ENCODE peak calls at places on chromosome 18, in eight cellular contexts. One of them, this sample, is unnamed. For H3K4me1, the result is how much of the 10 kb centered on the place peaks cover.

GRCh38 chr18:54712758-54713157 is 115.5 kb upstream of the RAB27B start:
- DNase-seq in GM12878: no peak
- DNase-seq in fibroblast of lung: no peak
- DNase-seq in psoas muscle: no peak
- DNase-seq in heart right ventricle: no peak
- DNase-seq in adrenal gland: no peak
- DNase-seq in cardiac muscle cell: no peak
- DNase-seq in CD8-positive, alpha-beta memory T cell: no peak
- DNase-seq in this sample: no peak

GRCh38 chr18:66560092-66560491 is 43.8 kb downstream of the CDH19 start:
- DNase-seq in adrenal gland: peak
- DNase-seq in CD8-positive, alpha-beta memory T cell: no peak
- DNase-seq in fibroblast of lung: peak
- DNase-seq in GM12878: no peak
- DNase-seq in cardiac muscle cell: peak
- DNase-seq in psoas muscle: no peak
- DNase-seq in heart right ventricle: no peak
- DNase-seq in this sample: no peak

GRCh38 chr18:58671941-58672565 is 788 bp downstream of the MALT1 start:
- DNase-seq in cardiac muscle cell: no peak
- DNase-seq in heart right ventricle: no peak
- DNase-seq in fibroblast of lung: peak
- DNase-seq in adrenal gland: peak
- DNase-seq in psoas muscle: no peak
- DNase-seq in CD8-positive, alpha-beta memory T cell: no peak
- DNase-seq in GM12878: no peak
- DNase-seq in this sample: no peak

GRCh38 chr18:63314062-63314790 is 5.3 kb downstream of the BCL2 start:
- DNase-seq in heart right ventricle: no peak
- DNase-seq in CD8-positive, alpha-beta memory T cell: no peak
- DNase-seq in cardiac muscle cell: no peak
- DNase-seq in GM12878: no peak
- DNase-seq in adrenal gland: no peak
- DNase-seq in fibroblast of lung: no peak
- DNase-seq in psoas muscle: no peak
- DNase-seq in this sample: no peak

GRCh38 chr18:46573156-46573555 is 83.9 kb downstream of the LOXHD1 start:
- DNase-seq in GM12878: no peak
- DNase-seq in cardiac muscle cell: no peak
- DNase-seq in heart right ventricle: no peak
- DNase-seq in CD8-positive, alpha-beta memory T cell: no peak
- DNase-seq in fibroblast of lung: no peak
- DNase-seq in psoas muscle: no peak
- DNase-seq in adrenal gland: no peak
- DNase-seq in this sample: no peak

GRCh38 chr18:58787750-58788149 is 76.9 kb upstream of the ZNF532 start:
- DNase-seq in fibroblast of lung: peak
- DNase-seq in cardiac muscle cell: peak
- DNase-seq in CD8-positive, alpha-beta memory T cell: no peak
- DNase-seq in GM12878: no peak
- DNase-seq in adrenal gland: no peak
- DNase-seq in heart right ventricle: no peak
- DNase-seq in psoas muscle: no peak
- DNase-seq in this sample: no peak

GRCh38 chr18:57078614-57079013 is 68.3 kb upstream of the BOD1L2 start:
- DNase-seq in cardiac muscle cell: no peak
- DNase-seq in heart right ventricle: no peak
- DNase-seq in fibroblast of lung: no peak
- DNase-seq in CD8-positive, alpha-beta memory T cell: no peak
- DNase-seq in psoas muscle: no peak
- DNase-seq in GM12878: no peak
- DNase-seq in adrenal gland: no peak
- DNase-seq in this sample: no peak

GRCh38 chr18:64659186-64659585 is 510.3 kb upstream of the LINC00305 start:
- DNase-seq in cardiac muscle cell: no peak
- DNase-seq in CD8-positive, alpha-beta memory T cell: no peak
- DNase-seq in GM12878: no peak
- DNase-seq in heart right ventricle: no peak
- DNase-seq in adrenal gland: no peak
- DNase-seq in fibroblast of lung: no peak
- DNase-seq in psoas muscle: no peak
- DNase-seq in this sample: no peak

GRCh38 chr18:9613550-9614400 is 584 bp downstream of the PPP4R1 start:
- DNase-seq in fibroblast of lung: peak
- DNase-seq in heart right ventricle: peak
- DNase-seq in cardiac muscle cell: peak
- DNase-seq in CD8-positive, alpha-beta memory T cell: peak
- DNase-seq in GM12878: no peak
- DNase-seq in psoas muscle: peak
- DNase-seq in adrenal gland: peak
- DNase-seq in this sample: peak

GRCh38 chr18:13611616-13612110 is 114.7 kb downstream of the FAM210A start:
- DNase-seq in GM12878: no peak
- DNase-seq in fibroblast of lung: peak
- DNase-seq in cardiac muscle cell: peak
- DNase-seq in psoas muscle: peak
- DNase-seq in heart right ventricle: peak
- DNase-seq in adrenal gland: peak
- DNase-seq in CD8-positive, alpha-beta memory T cell: no peak
- DNase-seq in this sample: no peak

GRCh38 chr18:76351961-76352581 is 143.0 kb downstream of the ZNF516 start:
- DNase-seq in cardiac muscle cell: peak
- DNase-seq in fibroblast of lung: peak
- DNase-seq in CD8-positive, alpha-beta memory T cell: no peak
- DNase-seq in adrenal gland: peak
- DNase-seq in heart right ventricle: peak
- DNase-seq in GM12878: no peak
- DNase-seq in psoas muscle: peak
- DNase-seq in this sample: no peak

GRCh38 chr18:24876266-24876665 is 415.8 kb downstream of the HRH4 start:
- DNase-seq in CD8-positive, alpha-beta memory T cell: no peak
- DNase-seq in psoas muscle: no peak
- DNase-seq in adrenal gland: peak
- DNase-seq in GM12878: no peak
- DNase-seq in fibroblast of lung: no peak
- DNase-seq in cardiac muscle cell: no peak
- DNase-seq in heart right ventricle: no peak
- DNase-seq in this sample: no peak

GRCh38 chr18:14922031-14922430 is 174.1 kb downstream of the ANKRD30B start:
- DNase-seq in psoas muscle: no peak
- DNase-seq in fibroblast of lung: no peak
- DNase-seq in CD8-positive, alpha-beta memory T cell: no peak
- DNase-seq in GM12878: no peak
- DNase-seq in heart right ventricle: no peak
- DNase-seq in adrenal gland: no peak
- DNase-seq in cardiac muscle cell: no peak
- DNase-seq in this sample: no peak

GRCh38 chr18:56255381-56255780 is 383.0 kb downstream of the TXNL1 start:
- DNase-seq in CD8-positive, alpha-beta memory T cell: no peak
- DNase-seq in adrenal gland: no peak
- DNase-seq in cardiac muscle cell: no peak
- DNase-seq in heart right ventricle: no peak
- DNase-seq in psoas muscle: no peak
- DNase-seq in GM12878: no peak
- DNase-seq in fibroblast of lung: peak
- DNase-seq in this sample: no peak

GRCh38 chr18:33596178-33596854 is 18.3 kb downstream of the ASXL3 start:
- DNase-seq in heart right ventricle: no peak
- DNase-seq in CD8-positive, alpha-beta memory T cell: no peak
- DNase-seq in GM12878: no peak
- DNase-seq in cardiac muscle cell: no peak
- DNase-seq in psoas muscle: no peak
- DNase-seq in fibroblast of lung: peak
- DNase-seq in adrenal gland: no peak
- DNase-seq in this sample: no peak

GRCh38 chr18:21191596-21192307 is 50.3 kb upstream of the GREB1L start:
- DNase-seq in CD8-positive, alpha-beta memory T cell: no peak
- DNase-seq in psoas muscle: peak
- DNase-seq in heart right ventricle: peak
- DNase-seq in GM12878: no peak
- DNase-seq in cardiac muscle cell: peak
- DNase-seq in fibroblast of lung: peak
- DNase-seq in adrenal gland: peak
- DNase-seq in this sample: no peak

GRCh38 chr18:25350561-25351201 is 1.3 kb downstream of the ZNF521 start:
- DNase-seq in GM12878: no peak
- DNase-seq in adrenal gland: peak
- DNase-seq in heart right ventricle: peak
- DNase-seq in cardiac muscle cell: peak
- DNase-seq in CD8-positive, alpha-beta memory T cell: no peak
- DNase-seq in psoas muscle: peak
- DNase-seq in fibroblast of lung: peak
- DNase-seq in this sample: no peak

GRCh38 chr18:55328301-55328700 is 259.7 kb downstream of the TCF4 start:
- DNase-seq in GM12878: no peak
- DNase-seq in cardiac muscle cell: no peak
- DNase-seq in adrenal gland: no peak
- DNase-seq in heart right ventricle: no peak
- DNase-seq in CD8-positive, alpha-beta memory T cell: no peak
- DNase-seq in fibroblast of lung: peak
- DNase-seq in psoas muscle: no peak
- DNase-seq in this sample: no peak

DNA sequence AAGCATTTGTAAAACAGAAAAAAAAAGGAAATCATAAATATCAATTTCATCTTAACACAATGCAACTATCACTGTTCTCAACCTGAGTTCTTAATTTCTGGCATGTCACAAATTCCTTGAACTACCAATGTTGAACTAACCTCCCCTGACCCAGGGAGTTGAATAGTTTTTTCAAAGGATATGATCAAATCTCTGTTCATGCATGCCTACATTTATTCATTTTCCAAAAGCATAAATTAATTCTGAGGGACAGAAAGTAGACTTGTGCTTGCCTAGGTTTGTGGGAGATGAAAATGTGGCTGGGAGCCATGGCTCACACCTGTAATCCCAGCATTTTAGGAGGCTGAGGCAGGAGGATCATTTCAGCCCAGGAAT is 175.7 kb downstream of the TGIF1 start:
- DNase-seq in psoas muscle: no peak
- DNase-seq in cardiac muscle cell: no peak
- DNase-seq in fibroblast of lung: no peak
- DNase-seq in GM12878: no peak
- DNase-seq in heart right ventricle: no peak
- DNase-seq in adrenal gland: no peak
- DNase-seq in CD8-positive, alpha-beta memory T cell: no peak
- DNase-seq in this sample: no peak
- H3K4me1 ChIP-seq in psoas muscle: under half
- H3K4me1 ChIP-seq in cardiac muscle cell: under half
- H3K4me1 ChIP-seq in fibroblast of lung: under half
- H3K4me1 ChIP-seq in GM12878: under half
- H3K4me1 ChIP-seq in heart right ventricle: under half
- H3K4me1 ChIP-seq in adrenal gland: under half
- H3K4me1 ChIP-seq in CD8-positive, alpha-beta memory T cell: under half
- H3K4me1 ChIP-seq in this sample: under half

DNA sequence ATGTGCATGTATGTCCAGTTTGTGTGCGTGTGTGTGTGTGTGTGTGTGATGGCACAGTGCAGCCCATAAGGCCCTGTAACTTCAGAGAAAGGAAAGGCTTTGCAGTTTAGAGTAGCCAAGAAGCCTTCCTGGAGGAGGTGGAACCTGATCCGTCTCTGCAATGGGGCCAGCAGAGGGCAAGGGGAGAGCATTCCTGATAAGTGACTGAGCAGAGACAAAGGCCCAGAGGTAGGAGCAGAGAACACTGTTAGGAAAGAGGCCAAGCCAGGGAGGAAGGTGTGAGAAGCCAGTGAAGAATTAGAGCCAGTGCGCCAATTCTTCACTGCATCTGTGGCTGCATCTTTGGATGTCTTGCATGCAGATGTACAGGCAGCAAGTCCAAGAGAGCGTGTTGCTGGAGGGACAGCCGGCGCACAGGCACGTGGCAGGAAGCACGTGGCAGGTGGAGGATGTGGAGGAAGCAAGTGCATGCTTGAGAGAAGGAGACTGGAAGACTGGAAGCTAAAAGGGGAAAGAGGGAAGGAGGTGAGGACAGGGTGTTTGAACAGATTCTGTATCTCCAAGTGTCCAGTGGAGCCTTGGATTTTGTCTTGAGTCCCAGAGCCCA is 196.3 kb downstream of the CTIF start:
- DNase-seq in psoas muscle: no peak
- DNase-seq in heart right ventricle: no peak
- DNase-seq in cardiac muscle cell: no peak
- DNase-seq in GM12878: no peak
- DNase-seq in CD8-positive, alpha-beta memory T cell: no peak
- DNase-seq in fibroblast of lung: peak
- DNase-seq in adrenal gland: no peak
- DNase-seq in this sample: peak
- H3K27ac ChIP-seq in psoas muscle: no peak
- H3K27ac ChIP-seq in heart right ventricle: no peak
- H3K27ac ChIP-seq in cardiac muscle cell: no peak
- H3K27ac ChIP-seq in GM12878: no peak
- H3K27ac ChIP-seq in CD8-positive, alpha-beta memory T cell: no peak
- H3K27ac ChIP-seq in fibroblast of lung: no peak
- H3K27ac ChIP-seq in adrenal gland: no peak
- H3K27ac ChIP-seq in this sample: no peak

GRCh38 chr18:31679133-31679731 is 5.1 kb downstream of the B4GALT6 start:
- DNase-seq in heart right ventricle: no peak
- DNase-seq in fibroblast of lung: peak
- DNase-seq in psoas muscle: no peak
- DNase-seq in adrenal gland: peak
- DNase-seq in CD8-positive, alpha-beta memory T cell: no peak
- DNase-seq in cardiac muscle cell: no peak
- DNase-seq in GM12878: no peak
- DNase-seq in this sample: no peak
- H3K4me1 ChIP-seq in heart right ventricle: under half
- H3K4me1 ChIP-seq in fibroblast of lung: under half
- H3K4me1 ChIP-seq in psoas muscle: under half
- H3K4me1 ChIP-seq in adrenal gland: half or more
- H3K4me1 ChIP-seq in CD8-positive, alpha-beta memory T cell: under half
- H3K4me1 ChIP-seq in cardiac muscle cell: under half
- H3K4me1 ChIP-seq in GM12878: under half
- H3K4me1 ChIP-seq in this sample: under half

GRCh38 chr18:79954791-79955190 is 3.3 kb upstream of the SLC66A2 start:
- DNase-seq in heart right ventricle: no peak
- DNase-seq in CD8-positive, alpha-beta memory T cell: no peak
- DNase-seq in fibroblast of lung: no peak
- DNase-seq in psoas muscle: no peak
- DNase-seq in adrenal gland: no peak
- DNase-seq in GM12878: no peak
- DNase-seq in cardiac muscle cell: peak
- DNase-seq in this sample: no peak

GRCh38 chr18:79952457-79952995 is 1.1 kb upstream of the SLC66A2 start:
- DNase-seq in CD8-positive, alpha-beta memory T cell: no peak
- DNase-seq in fibroblast of lung: no peak
- DNase-seq in adrenal gland: no peak
- DNase-seq in GM12878: no peak
- DNase-seq in cardiac muscle cell: no peak
- DNase-seq in psoas muscle: peak
- DNase-seq in heart right ventricle: peak
- DNase-seq in this sample: no peak

GRCh38 chr18:79952996-79953559 is 1.6 kb upstream of the SLC66A2 start:
- DNase-seq in psoas muscle: peak
- DNase-seq in cardiac muscle cell: peak
- DNase-seq in fibroblast of lung: no peak
- DNase-seq in adrenal gland: no peak
- DNase-seq in GM12878: no peak
- DNase-seq in heart right ventricle: no peak
- DNase-seq in CD8-positive, alpha-beta memory T cell: no peak
- DNase-seq in this sample: no peak

GRCh38 chr18:79955302-79956075 is 4.0 kb upstream of the SLC66A2 start:
- DNase-seq in adrenal gland: no peak
- DNase-seq in cardiac muscle cell: no peak
- DNase-seq in CD8-positive, alpha-beta memory T cell: no peak
- DNase-seq in fibroblast of lung: no peak
- DNase-seq in psoas muscle: no peak
- DNase-seq in heart right ventricle: no peak
- DNase-seq in GM12878: no peak
- DNase-seq in this sample: no peak

GRCh38 chr18:79953921-79954651 is 2.6 kb upstream of the SLC66A2 start:
- DNase-seq in GM12878: no peak
- DNase-seq in adrenal gland: no peak
- DNase-seq in heart right ventricle: no peak
- DNase-seq in psoas muscle: no peak
- DNase-seq in CD8-positive, alpha-beta memory T cell: no peak
- DNase-seq in cardiac muscle cell: no peak
- DNase-seq in fibroblast of lung: no peak
- DNase-seq in this sample: no peak
- H3K27ac ChIP-seq in GM12878: no peak
- H3K27ac ChIP-seq in adrenal gland: no peak
- H3K27ac ChIP-seq in heart right ventricle: no peak
- H3K27ac ChIP-seq in psoas muscle: peak
- H3K27ac ChIP-seq in CD8-positive, alpha-beta memory T cell: no peak
- H3K27ac ChIP-seq in cardiac muscle cell: no peak
- H3K27ac ChIP-seq in fibroblast of lung: no peak
- H3K27ac ChIP-seq in this sample: no peak